ENCODE peak calls at places on chromosomes 4 and X, in ten cellular contexts. V is hepatocyte, B is AG04449, C is HCT116, P is HFF-Myc, A is heart left ventricle, Q is stomach, G is astrocyte, S is cardiac muscle cell, H is A549. W is an unnamed sample.

GRCh38 chrX:136193771-136194170 is 46.4 kb downstream of the FHL1 start:
- DNase-seq in V (no peak), B (no peak), C (no peak), P (no peak), A (no peak), Q (no peak), G (no peak), S (no peak), H (no peak), W (no peak)

GRCh38 chrX:39212456-39212855 is 411.2 kb downstream of the MID1IP1 start:
- DNase-seq in V (no peak), B (no peak), C (no peak), P (no peak), A (no peak), Q (no peak), G (no peak), S (no peak), H (no peak), W (no peak)

GRCh38 chrX:39211501-39211900 is 410.2 kb downstream of the MID1IP1 start:
- DNase-seq in V (no peak), B (no peak), C (no peak), P (no peak), A (no peak), Q (no peak), G (no peak), S (no peak), H (no peak), W (no peak)

GRCh38 chrX:87409113-87409841 is 108.3 kb upstream of the KLHL4 start:
- DNase-seq in V (peak), B (no peak), C (no peak), P (no peak), A (peak), Q (no peak), G (peak), S (peak), H (peak), W (no peak)

GRCh38 chr4:73417973-73418372 is 13.9 kb downstream of the ALB start:
- DNase-seq in V (no peak), B (no peak), C (no peak), P (no peak), A (no peak), Q (no peak), G (no peak), S (peak), H (no peak), W (no peak)

GRCh38 chr4:166957451-166957850 is 276.8 kb downstream of the SPOCK3 start:
- DNase-seq in V (no peak), B (no peak), C (no peak), P (no peak), A (no peak), Q (no peak), G (peak), S (no peak), H (no peak), W (no peak)

GRCh38 chrX:40908026-40908425 is 172.7 kb upstream of the MED14 start:
- DNase-seq in V (no peak), B (no peak), C (no peak), P (no peak), A (no peak), Q (no peak), G (peak), S (no peak), H (no peak), W (no peak)

GRCh38 chr4:69823048-69823447 is 36.9 kb downstream of the SULT1E1 start:
- DNase-seq in V (no peak), B (no peak), C (no peak), P (no peak), A (no peak), Q (no peak), G (no peak), S (no peak), H (no peak), W (no peak)

GRCh38 chr4:16931336-16931735 is 32.9 kb upstream of the LDB2 start:
- DNase-seq in V (no peak), B (no peak), C (no peak), P (no peak), A (no peak), Q (no peak), G (no peak), S (no peak), H (no peak), W (no peak)

GRCh38 chrX:137430984-137431475 is 134.9 kb upstream of the ZIC3 start:
- DNase-seq in V (no peak), B (no peak), C (no peak), P (no peak), A (no peak), Q (no peak), G (no peak), S (no peak), H (no peak), W (no peak)

GRCh38 chrX:109934434-109934833 is 68.5 kb upstream of the TMEM164 start:
- DNase-seq in V (no peak), B (no peak), C (no peak), P (no peak), A (no peak), Q (no peak), G (peak), S (no peak), H (no peak), W (no peak)

GRCh38 chrX:133359466-133359865 is 55.8 kb downstream of the GPC4 start:
- DNase-seq in V (no peak), B (no peak), C (no peak), P (no peak), A (no peak), Q (no peak), G (no peak), S (no peak), H (no peak), W (no peak)

GRCh38 chrX:19904778-19905367 is 17.5 kb upstream of the SH3KBP1 start:
- DNase-seq in V (peak), B (no peak), C (peak), P (no peak), A (no peak), Q (no peak), G (no peak), S (peak), H (peak), W (no peak)

GRCh38 chrX:49075347-49075746 is 1.5 kb upstream of the PRAF2 start:
- DNase-seq in V (no peak), B (no peak), C (no peak), P (no peak), A (no peak), Q (no peak), G (no peak), S (no peak), H (no peak), W (no peak)
- TF ChIP-seq CTCF in V (no peak), B (no peak), C (no peak), P (no peak), A (no peak), Q (no peak), G (no peak), S (no peak), H (no peak), W (peak)

GRCh38 chr4:150817017-150817416 is 198.1 kb downstream of the LRBA start:
- DNase-seq in V (no peak), B (no peak), C (no peak), P (no peak), A (no peak), Q (no peak), G (peak), S (no peak), H (no peak), W (no peak)

GRCh38 chr4:150818129-150818528 is 197.0 kb downstream of the LRBA start:
- DNase-seq in V (no peak), B (no peak), C (no peak), P (no peak), A (no peak), Q (no peak), G (no peak), S (no peak), H (no peak), W (no peak)

GRCh38 chr4:150816491-150816890 is 198.6 kb downstream of the LRBA start:
- DNase-seq in V (no peak), B (no peak), C (no peak), P (no peak), A (no peak), Q (no peak), G (peak), S (no peak), H (no peak), W (no peak)

GRCh38 chr4:150818661-150819060 is 196.4 kb downstream of the LRBA start:
- DNase-seq in V (no peak), B (peak), C (no peak), P (no peak), A (no peak), Q (no peak), G (peak), S (no peak), H (no peak), W (no peak)

DNA sequence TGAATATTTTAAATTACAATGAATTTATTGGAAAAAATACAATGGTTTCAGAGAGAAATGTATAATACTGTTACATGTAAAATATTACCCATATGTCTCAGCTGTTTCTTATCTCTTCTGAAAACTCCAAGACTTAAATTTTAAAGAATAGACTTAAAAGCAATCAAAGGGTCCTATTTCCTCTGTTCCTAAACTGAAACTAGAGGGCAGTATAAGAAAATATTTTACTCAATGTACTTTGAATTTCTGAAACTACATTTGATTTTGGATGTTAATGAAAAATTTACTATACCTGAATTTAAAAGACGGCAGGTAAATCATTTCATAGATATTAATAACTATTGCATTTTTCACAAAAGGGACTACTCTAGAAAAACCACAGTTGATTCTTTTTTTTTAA is 200.2 kb downstream of the LRBA start:
- DNase-seq in V (no peak), B (no peak), C (no peak), P (no peak), A (no peak), Q (no peak), G (no peak), S (no peak), H (no peak), W (no peak)
- TF ChIP-seq CTCF in V (peak), B (no peak), C (no peak), P (no peak), A (no peak), Q (no peak), G (no peak), S (peak), H (no peak), W (no peak)

GRCh38 chrX:154372612-154373022 is 1.8 kb downstream of the FLNA start:
- DNase-seq in V (no peak), B (no peak), C (no peak), P (no peak), A (no peak), Q (no peak), G (peak), S (peak), H (peak), W (no peak)

GRCh38 chrX:154376768-154377167 is 2.3 kb upstream of the EMD start:
- DNase-seq in V (no peak), B (no peak), C (no peak), P (no peak), A (no peak), Q (no peak), G (no peak), S (no peak), H (no peak), W (no peak)

GRCh38 chrX:154375156-154375504 is 696 bp upstream of the FLNA start:
- DNase-seq in V (no peak), B (no peak), C (no peak), P (no peak), A (no peak), Q (no peak), G (no peak), S (no peak), H (no peak), W (no peak)

GRCh38 chrX:154373340-154374306 is 811 bp downstream of the FLNA start:
- DNase-seq in V (peak), B (no peak), C (peak), P (no peak), A (peak), Q (peak), G (peak), S (peak), H (peak), W (peak)

GRCh38 chrX:154374361-154375155 is at the start of gene FLNA:
- DNase-seq in V (peak), B (no peak), C (no peak), P (no peak), A (no peak), Q (peak), G (no peak), S (peak), H (no peak), W (peak)
- TF ChIP-seq CTCF in V (peak), B (no peak), C (no peak), P (no peak), A (peak), Q (no peak), G (no peak), S (no peak), H (peak), W (no peak)

DNA sequence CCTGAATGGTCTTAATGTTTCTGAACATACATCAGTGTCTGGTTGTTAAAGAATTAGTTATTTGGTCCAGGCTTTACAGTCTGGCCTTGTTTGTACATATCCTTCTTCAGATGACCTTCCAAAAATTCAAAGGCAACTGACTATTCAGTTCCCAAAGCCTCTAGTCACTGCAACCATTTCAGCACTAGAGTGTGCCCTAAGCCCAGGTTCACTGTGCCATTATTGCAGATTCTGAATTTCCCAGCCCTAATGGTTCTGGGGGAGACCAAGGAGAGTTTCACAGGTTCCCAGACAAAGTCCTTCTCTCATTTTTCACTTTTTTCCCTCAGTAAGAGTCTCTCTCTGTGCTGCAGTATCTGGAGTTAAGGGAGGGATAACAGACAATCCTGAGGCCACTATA is 235.8 kb downstream of the TRAM1L1 start:
- DNase-seq in V (no peak), B (no peak), C (no peak), P (no peak), A (no peak), Q (no peak), G (no peak), S (no peak), H (no peak), W (no peak)
- TF ChIP-seq CTCF in V (peak), B (no peak), C (no peak), P (no peak), A (no peak), Q (no peak), G (no peak), S (no peak), H (no peak), W (no peak)

DNA sequence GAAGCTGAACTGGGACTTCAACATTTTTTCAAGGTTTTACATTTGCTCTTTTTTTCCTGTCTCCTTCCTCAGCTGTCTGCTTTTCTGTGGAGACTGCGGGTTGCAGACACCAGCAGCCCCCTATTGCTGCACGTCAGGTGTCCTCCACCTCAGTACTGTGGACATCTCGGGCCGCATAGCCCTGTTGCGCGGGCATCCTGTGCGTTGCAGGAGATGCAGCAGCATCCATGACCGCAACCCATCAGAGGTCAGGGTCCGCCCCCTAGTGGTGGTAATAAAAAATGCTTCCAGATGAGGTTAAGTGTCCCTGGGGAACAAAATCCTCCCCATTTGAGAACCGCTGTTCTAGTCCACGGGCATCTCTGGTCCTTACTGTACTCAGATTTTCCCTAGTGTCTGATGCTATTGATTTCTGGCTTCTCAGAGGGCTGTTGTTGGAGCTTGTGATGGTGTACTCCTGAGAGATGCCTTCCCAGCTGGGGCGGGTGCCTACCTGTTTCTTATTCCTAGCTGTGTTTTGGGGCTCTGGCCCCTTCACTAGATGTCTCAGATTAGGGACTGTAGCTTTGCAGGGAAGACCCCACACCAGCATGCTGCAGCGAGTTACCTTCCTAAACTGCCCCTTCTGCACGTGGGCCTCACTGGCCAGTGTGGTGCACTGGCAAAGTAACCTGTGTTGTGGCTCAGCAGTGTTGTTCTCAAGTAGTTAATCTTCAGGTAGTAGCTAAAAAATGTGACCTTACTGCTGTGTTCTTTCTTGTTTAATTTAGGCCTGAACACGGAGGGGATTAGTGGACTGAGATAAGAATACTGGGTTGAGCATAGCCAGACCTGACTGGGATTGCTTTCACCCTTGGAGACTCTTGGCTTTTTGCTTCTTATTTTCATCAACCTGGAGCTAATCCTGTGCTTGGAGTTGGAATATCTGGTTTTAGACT is 28.2 kb downstream of the NSD2 start:
- DNase-seq in V (peak), B (no peak), C (peak), P (peak), A (peak), Q (peak), G (peak), S (peak), H (peak), W (peak)
- TF ChIP-seq CTCF in V (peak), B (peak), C (peak), P (peak), A (peak), Q (no peak), G (peak), S (peak), H (peak), W (peak)

DNA sequence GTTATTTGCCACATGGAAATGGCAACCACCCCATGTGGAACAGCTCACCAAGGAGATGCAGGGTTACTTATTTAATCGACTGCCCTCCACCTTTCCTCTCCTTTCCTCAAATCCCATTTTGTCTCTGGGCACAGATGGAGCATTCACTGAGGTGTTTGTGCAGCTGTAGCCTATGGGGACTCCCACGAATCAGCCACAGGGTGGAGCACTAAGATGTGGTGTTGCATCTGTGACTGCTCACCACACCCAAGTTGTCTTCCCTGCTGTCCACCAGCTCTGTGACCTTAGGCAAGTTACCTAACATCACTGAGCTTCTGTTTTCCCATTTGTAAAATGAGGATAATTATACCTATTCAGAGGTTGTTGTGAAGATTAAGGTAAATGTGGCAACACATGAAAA is 252.4 kb upstream of the CPEB2 start:
- DNase-seq in V (peak), B (no peak), C (no peak), P (no peak), A (peak), Q (peak), G (peak), S (peak), H (peak), W (no peak)
- TF ChIP-seq CTCF in V (peak), B (peak), C (no peak), P (no peak), A (peak), Q (no peak), G (peak), S (peak), H (no peak), W (no peak)

DNA sequence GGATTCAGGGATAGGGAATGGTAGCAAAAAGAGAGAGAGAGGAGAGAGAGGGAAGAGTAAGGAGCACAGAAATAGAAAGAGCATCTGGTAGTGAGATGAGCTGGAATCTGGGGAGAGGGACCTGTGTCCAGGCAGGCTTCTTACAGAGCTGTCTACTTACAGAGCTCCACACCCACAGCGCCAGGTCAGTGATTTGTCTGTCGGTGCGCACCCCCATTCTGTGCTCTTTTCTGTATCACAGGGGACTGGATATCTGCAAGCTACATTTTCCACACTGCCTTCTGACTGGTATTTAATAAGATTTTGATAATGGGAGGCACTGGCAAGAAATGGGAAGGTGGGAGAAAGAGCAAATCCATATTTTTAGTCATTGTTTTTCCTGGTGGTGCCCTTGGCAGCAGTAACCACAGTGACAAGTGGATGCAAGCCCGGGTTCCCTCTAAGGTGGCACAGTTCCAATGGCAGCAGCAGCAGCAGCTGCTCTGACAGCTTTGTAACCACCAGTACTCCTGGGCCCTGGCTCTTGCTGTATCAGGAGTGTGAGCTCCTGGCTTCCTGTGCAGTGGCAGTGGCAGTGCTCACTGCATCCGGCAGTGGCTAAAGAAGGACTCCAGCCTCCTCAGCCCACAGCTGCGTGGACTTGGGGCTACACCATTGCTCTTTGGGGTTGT is 300.5 kb downstream of the TRIML1 start:
- DNase-seq in V (no peak), B (no peak), C (no peak), P (no peak), A (peak), Q (peak), G (no peak), S (peak), H (peak), W (no peak)
- TF ChIP-seq CTCF in V (no peak), B (no peak), C (no peak), P (no peak), A (no peak), Q (no peak), G (no peak), S (no peak), H (no peak), W (no peak)

W was measured in glutamatergic neuron.